ENCODE peak calls at places on chromosomes 2 and 18, in five cellular contexts. Y is right lobe of liver, M is body of pancreas, L is adrenal gland, P is uterus. Q is an unnamed sample.

GRCh38 chr18:76149284-76149683 is 345.8 kb downstream of the ZNF516 start:
- DNase-seq in Y (no peak), M (no peak), L (no peak), P (no peak), Q (no peak)

GRCh38 chr2:85584354-85584856 is at the start of gene VAMP5:
- DNase-seq in Y (peak; percentile 67), M (no peak), L (no peak), P (peak; percentile 56), Q (no peak)

GRCh38 chr2:108268001-108268400 is 20.7 kb upstream of the SULT1C2 start:
- DNase-seq in Y (no peak), M (peak; percentile 16), L (no peak), P (no peak), Q (no peak)

GRCh38 chr2:240782221-240782885 is 37.7 kb downstream of the KIF1A start:
- DNase-seq in Y (peak; percentile 19), M (no peak), L (no peak), P (no peak), Q (no peak)

GRCh38 chr18:73646772-73647171 is 500.9 kb downstream of the FBXO15 start:
- DNase-seq in Y (no peak), M (no peak), L (no peak), P (no peak), Q (no peak)

GRCh38 chr2:127400897-127401756 is 13.4 kb upstream of the MAP3K2 start:
- DNase-seq in Y (no peak), M (no peak), L (peak; percentile 24), P (no peak), Q (no peak)

GRCh38 chr2:73870084-73870483 is 22.7 kb upstream of the ACTG2 start:
- DNase-seq in Y (no peak), M (peak; percentile 29), L (no peak), P (peak; percentile 84), Q (no peak)

GRCh38 chr2:200086911-200087310 is 131.5 kb downstream of the MAIP1 start:
- DNase-seq in Y (no peak), M (peak; percentile 4), L (no peak), P (no peak), Q (no peak)

GRCh38 chr2:71458413-71459083 is 5.2 kb downstream of the DYSF start:
- DNase-seq in Y (no peak), M (no peak), L (no peak), P (no peak), Q (peak; percentile 70)

GRCh38 chr2:146246734-146247523 is 1597.9 kb upstream of the ACVR2A start:
- DNase-seq in Y (no peak), M (no peak), L (no peak), P (no peak), Q (no peak)

GRCh38 chr2:105321875-105322646 is 7.5 kb downstream of the TGFBRAP1 start:
- DNase-seq in Y (no peak), M (no peak), L (no peak), P (no peak), Q (no peak)

GRCh38 chr18:48229445-48230052 is 179.6 kb downstream of the ZBTB7C start:
- DNase-seq in Y (no peak), M (peak; percentile 16), L (no peak), P (peak; percentile 53), Q (no peak)

GRCh38 chr18:76442413-76443171 is 52.5 kb downstream of the ZNF516 start:
- DNase-seq in Y (no peak), M (no peak), L (no peak), P (no peak), Q (no peak)

DNA sequence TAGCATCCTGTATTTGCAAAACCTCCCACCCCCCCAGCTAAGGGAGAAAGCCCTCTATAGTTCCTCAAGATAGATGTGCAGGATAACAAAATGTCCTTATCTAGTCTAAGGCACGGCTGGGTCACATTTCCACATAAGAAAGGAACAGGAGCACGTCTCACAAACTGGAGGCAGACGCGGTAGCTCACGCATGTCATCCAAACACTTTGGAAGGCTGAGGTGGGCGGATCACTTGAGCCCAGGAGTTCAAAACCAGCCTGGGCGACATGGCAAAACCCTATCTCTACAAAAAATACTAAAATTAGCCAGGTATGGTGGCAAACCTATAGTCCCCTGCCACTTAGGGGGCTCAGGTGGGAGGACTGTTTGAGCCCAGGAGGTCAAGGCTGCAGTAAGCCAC is 9.3 kb downstream of the SF3B1 start:
- DNase-seq in Y (no peak), M (no peak), L (no peak), P (no peak), Q (no peak)
- H3K4me1 ChIP-seq in Y (peaks cover 27% of the 10 kb centered on the region), M (peaks cover 67% of the 10 kb centered on the region), L (peaks cover 78% of the 10 kb centered on the region), P (peaks cover 9% of the 10 kb centered on the region), Q (peaks cover 76% of the 10 kb centered on the region)

GRCh38 chr2:135531231-135532197 is at the start of gene R3HDM1:
- DNase-seq in Y (peak; percentile 97), M (peak; percentile 100), L (peak; percentile 99), P (peak; percentile 97), Q (peak; percentile 100)
- TF ChIP-seq POLR2A in Y (no peak), M (peak; percentile 41), L (no peak), P (peak; percentile 11), Q (no peak)

DNA sequence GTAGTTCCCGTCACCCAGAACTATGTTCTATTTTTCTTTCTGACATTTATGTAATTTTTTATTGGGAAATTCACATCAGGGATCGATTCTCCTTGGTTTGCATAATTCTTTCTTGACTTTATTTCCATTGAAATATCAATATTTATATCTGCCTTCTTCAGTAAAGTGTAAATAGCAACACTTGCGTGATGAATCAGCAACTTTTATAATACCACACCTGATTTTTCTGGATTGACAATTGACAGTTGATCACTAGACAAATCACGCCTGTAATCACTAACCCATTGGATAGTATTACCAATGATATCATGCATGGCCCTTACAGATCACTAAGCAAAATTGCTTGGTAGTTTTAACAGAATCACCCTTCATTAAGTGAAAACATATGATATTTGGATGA is 139.1 kb upstream of the RASGRP3 start:
- DNase-seq in Y (no peak), M (no peak), L (no peak), P (no peak), Q (no peak)
- TF ChIP-seq CTCF in Y (no peak), M (no peak), L (no peak), P (no peak), Q (no peak)

GRCh38 chr2:43419886-43420285 is 176.0 kb downstream of the THADA start:
- DNase-seq in Y (no peak), M (no peak), L (no peak), P (no peak), Q (no peak)
- H3K4me1 ChIP-seq in Y (peaks cover 16% of the 10 kb centered on the region), M (peaks cover 19% of the 10 kb centered on the region), L (peaks cover 42% of the 10 kb centered on the region), P (peaks cover 17% of the 10 kb centered on the region), Q (peaks cover 68% of the 10 kb centered on the region)

DNA sequence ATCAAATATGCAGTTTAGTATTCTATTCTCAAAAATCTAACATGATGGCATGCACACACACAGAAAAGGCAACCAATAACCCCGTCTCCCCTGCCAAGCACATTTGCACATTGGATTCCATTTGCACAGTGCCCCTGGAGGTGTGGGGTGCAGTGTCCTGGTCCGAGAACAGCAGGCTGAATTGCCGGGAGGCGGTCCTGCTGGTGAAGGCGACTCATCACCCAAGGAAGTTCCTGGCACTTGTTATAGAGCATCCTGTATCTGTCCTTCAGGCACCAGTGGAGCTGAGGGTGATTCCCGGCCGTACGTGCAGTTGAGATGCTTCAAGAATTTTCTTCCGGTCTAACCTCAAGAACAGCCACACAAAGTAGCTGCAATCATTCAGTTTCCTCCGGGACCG is 73.0 kb upstream of the RAB12 start:
- DNase-seq in Y (no peak), M (no peak), L (no peak), P (no peak), Q (no peak)
- TF ChIP-seq POLR2A in Y (no peak), M (no peak), L (no peak), P (no peak), Q (no peak)

Q was measured in vagina.